ENCODE peak calls at places on chromosome 19, in six cellular contexts. One of them, this sample, is unnamed.

GRCh38 chr19:16247353-16248182 is 49.9 kb downstream of the AP1M1 start:
- DNase-seq in body of pancreas: peak
- DNase-seq in left cardiac atrium: peak
- DNase-seq in GM04503: no peak
- DNase-seq in aorta: peak
- DNase-seq in ELR: peak
- DNase-seq in this sample: peak

GRCh38 chr19:16327501-16327900 is 2.9 kb downstream of the KLF2 start:
- DNase-seq in left cardiac atrium: no peak
- DNase-seq in aorta: no peak
- DNase-seq in ELR: no peak
- DNase-seq in body of pancreas: no peak
- DNase-seq in GM04503: no peak
- DNase-seq in this sample: no peak

GRCh38 chr19:3006075-3006767 is 22.9 kb downstream of the TLE2 start:
- DNase-seq in left cardiac atrium: no peak
- DNase-seq in ELR: no peak
- DNase-seq in aorta: no peak
- DNase-seq in GM04503: no peak
- DNase-seq in body of pancreas: peak
- DNase-seq in this sample: no peak

GRCh38 chr19:4556574-4557185 is 2.8 kb downstream of the SEMA6B start:
- DNase-seq in ELR: peak
- DNase-seq in body of pancreas: no peak
- DNase-seq in left cardiac atrium: peak
- DNase-seq in GM04503: no peak
- DNase-seq in aorta: no peak
- DNase-seq in this sample: no peak

GRCh38 chr19:49894011-49894664 is 2.5 kb downstream of the IL4I1 start:
- DNase-seq in aorta: no peak
- DNase-seq in GM04503: no peak
- DNase-seq in body of pancreas: no peak
- DNase-seq in ELR: no peak
- DNase-seq in left cardiac atrium: no peak
- DNase-seq in this sample: no peak

GRCh38 chr19:46710687-46711086 is 6.2 kb downstream of the PRKD2 start:
- DNase-seq in ELR: no peak
- DNase-seq in body of pancreas: no peak
- DNase-seq in aorta: no peak
- DNase-seq in GM04503: no peak
- DNase-seq in left cardiac atrium: no peak
- DNase-seq in this sample: no peak

GRCh38 chr19:45814851-45815481 is at the start of gene RSPH6A:
- DNase-seq in aorta: no peak
- DNase-seq in body of pancreas: no peak
- DNase-seq in GM04503: no peak
- DNase-seq in left cardiac atrium: no peak
- DNase-seq in ELR: no peak
- DNase-seq in this sample: no peak

GRCh38 chr19:45764947-45765346 is 4.1 kb downstream of the SIX5 start:
- DNase-seq in ELR: no peak
- DNase-seq in GM04503: no peak
- DNase-seq in body of pancreas: no peak
- DNase-seq in left cardiac atrium: peak
- DNase-seq in aorta: peak
- DNase-seq in this sample: no peak

GRCh38 chr19:58279042-58279924 is 528 bp downstream of the ZNF8 start:
- DNase-seq in GM04503: no peak
- DNase-seq in body of pancreas: peak
- DNase-seq in aorta: peak
- DNase-seq in ELR: peak
- DNase-seq in left cardiac atrium: peak
- DNase-seq in this sample: no peak

GRCh38 chr19:13830761-13831481 is 35.7 kb downstream of the ZSWIM4 start:
- DNase-seq in ELR: no peak
- DNase-seq in left cardiac atrium: no peak
- DNase-seq in body of pancreas: no peak
- DNase-seq in GM04503: no peak
- DNase-seq in aorta: no peak
- DNase-seq in this sample: no peak

GRCh38 chr19:42003506-42004294 is 9.7 kb upstream of the ATP1A3 start:
- DNase-seq in ELR: no peak
- DNase-seq in body of pancreas: no peak
- DNase-seq in GM04503: no peak
- DNase-seq in left cardiac atrium: no peak
- DNase-seq in aorta: no peak
- DNase-seq in this sample: no peak

GRCh38 chr19:4089400-4089908 is 22.8 kb upstream of the ZBTB7A start:
- DNase-seq in aorta: peak
- DNase-seq in GM04503: no peak
- DNase-seq in body of pancreas: no peak
- DNase-seq in ELR: no peak
- DNase-seq in left cardiac atrium: no peak
- DNase-seq in this sample: no peak

GRCh38 chr19:10289167-10289835 is 451 bp upstream of the ICAM5 start:
- DNase-seq in left cardiac atrium: peak
- DNase-seq in ELR: peak
- DNase-seq in aorta: no peak
- DNase-seq in body of pancreas: no peak
- DNase-seq in GM04503: no peak
- DNase-seq in this sample: no peak

This sample was measured in GM12878.